ENCODE peak calls at places on chromosomes 4 and X, in eight cellular contexts. V is MM.1S; J is RWPE1; S is progenitor cell of endocrine pancreas; D is GM13977; U is CD4-positive, alpha-beta T cell; I is fibroblast of the aortic adventitia; A is suprapubic skin. H is an unnamed sample.

GRCh38 chrX:124506031-124506430 is 159.7 kb downstream of the SH2D1A start:
- DNase-seq in A (no peak), I (no peak), D (no peak), U (no peak), S (no peak), V (no peak), J (no peak), H (no peak)

GRCh38 chr4:67593741-67594175 is 35.2 kb downstream of the STAP1 start:
- DNase-seq in J (no peak), D (no peak), S (no peak), A (no peak), V (no peak), U (no peak), I (peak; percentile 84), H (no peak)

GRCh38 chr4:101835121-101835904 is 44.8 kb downstream of the BANK1 start:
- DNase-seq in D (no peak), S (no peak), J (peak; percentile 52), V (no peak), U (no peak), I (peak; percentile 69), A (no peak), H (no peak)

GRCh38 chrX:96906741-96907140 is 23.0 kb downstream of the RPA4 start:
- DNase-seq in U (no peak), I (peak; percentile 88), D (no peak), J (no peak), S (no peak), V (no peak), A (no peak), H (no peak)

GRCh38 chr4:77264826-77265225 is 107.8 kb downstream of the CCNG2 start:
- DNase-seq in U (no peak), S (no peak), V (no peak), D (no peak), J (no peak), I (no peak), A (no peak), H (no peak)

GRCh38 chrX:7170903-7171302 is 22.9 kb upstream of the PUDP start:
- DNase-seq in A (no peak), J (no peak), D (no peak), S (no peak), V (no peak), U (peak; percentile 5), I (no peak), H (no peak)

GRCh38 chr4:151538963-151539362 is 130.0 kb downstream of the FHIP1A start:
- DNase-seq in D (no peak), A (no peak), I (no peak), V (peak; percentile 14), J (no peak), U (no peak), S (no peak), H (no peak)

GRCh38 chr4:73922766-73923630 is 53.8 kb downstream of the CXCL1 start:
- DNase-seq in J (no peak), S (no peak), I (peak; percentile 85), D (no peak), V (peak; percentile 31), U (no peak), A (no peak), H (no peak)

GRCh38 chr4:123356914-123357313 is 39.7 kb upstream of the SPRY1 start:
- DNase-seq in V (no peak), U (no peak), S (no peak), J (no peak), I (no peak), D (no peak), A (no peak), H (no peak)

GRCh38 chr4:62119195-62119594 is 919.1 kb downstream of the ADGRL3 start:
- DNase-seq in J (no peak), A (no peak), U (no peak), S (no peak), I (no peak), D (no peak), V (no peak), H (no peak)

GRCh38 chrX:33178690-33179089 is 32.7 kb downstream of the DMD start:
- DNase-seq in U (no peak), D (no peak), A (no peak), J (no peak), S (no peak), V (no peak), I (no peak), H (no peak)

GRCh38 chr4:43682551-43682950 is 766.1 kb downstream of the KCTD8 start:
- DNase-seq in V (no peak), I (no peak), A (no peak), J (no peak), D (no peak), U (no peak), S (no peak), H (no peak)

GRCh38 chr4:22595684-22596083 is 79.8 kb upstream of the ADGRA3 start:
- DNase-seq in S (no peak), D (no peak), I (no peak), U (no peak), A (no peak), J (no peak), V (no peak), H (no peak)

GRCh38 chrX:39731390-39731680 is 366.4 kb downstream of the BCOR start:
- DNase-seq in S (no peak), J (no peak), I (no peak), D (no peak), U (no peak), V (no peak), A (no peak), H (no peak)

GRCh38 chr4:75924309-75924708 is 16.5 kb downstream of the NAAA start:
- DNase-seq in U (no peak), D (no peak), S (no peak), A (no peak), J (no peak), V (no peak), I (no peak), H (no peak)

GRCh38 chr4:2186133-2186864 is 55.6 kb downstream of the HAUS3 start:
- DNase-seq in V (peak; percentile 29), S (peak; percentile 23), U (no peak), J (peak; percentile 42), I (peak; percentile 29), D (no peak), A (no peak), H (no peak)

GRCh38 chrX:9341305-9342201 is 123.3 kb upstream of the TBL1X start:
- DNase-seq in U (peak; percentile 47), D (peak; percentile 77), I (peak; percentile 57), V (peak; percentile 82), J (no peak), A (no peak), S (no peak), H (no peak)

GRCh38 chr4:3435684-3435956 is 6.1 kb upstream of the HGFAC start:
- DNase-seq in S (no peak), I (no peak), A (no peak), U (no peak), D (no peak), V (no peak), J (no peak), H (no peak)

GRCh38 chr4:16194199-16194598 is 32.1 kb downstream of the TAPT1 start:
- DNase-seq in S (no peak), A (no peak), I (peak; percentile 59), J (no peak), D (no peak), U (no peak), V (no peak), H (no peak)

GRCh38 chr4:127239902-127240575 is 392.7 kb upstream of the INTU start:
- DNase-seq in V (no peak), U (no peak), J (no peak), S (no peak), I (no peak), A (no peak), D (no peak), H (no peak)

GRCh38 chrX:53440631-53441517 is 6.7 kb upstream of the HSD17B10 start:
- DNase-seq in S (no peak), J (peak; percentile 48), A (peak; percentile 89), D (peak; percentile 14), V (no peak), I (peak; percentile 69), U (no peak), H (peak; percentile 63)

GRCh38 chr4:85756938-85757337 is 282.0 kb downstream of the ARHGAP24 start:
- DNase-seq in A (no peak), U (no peak), S (no peak), I (peak; percentile 83), V (no peak), J (peak; percentile 14), D (peak; percentile 11), H (no peak)
- TF ChIP-seq CTCF in A (no peak), U (no peak), S (peak; percentile 43), I (peak; percentile 69), V (peak; percentile 26), J (peak; percentile 35), D (peak; percentile 65), H (peak; percentile 70)

GRCh38 chrX:134377537-134377936 is 82.4 kb upstream of the HPRT1 start:
- DNase-seq in J (no peak), U (no peak), D (no peak), I (peak; percentile 62), S (no peak), V (peak; percentile 64), A (no peak), H (no peak)
- TF ChIP-seq CTCF in J (peak; percentile 9), U (peak; percentile 21), D (peak; percentile 36), I (peak; percentile 45), S (no peak), V (peak; percentile 35), A (no peak), H (peak; percentile 63)

DNA sequence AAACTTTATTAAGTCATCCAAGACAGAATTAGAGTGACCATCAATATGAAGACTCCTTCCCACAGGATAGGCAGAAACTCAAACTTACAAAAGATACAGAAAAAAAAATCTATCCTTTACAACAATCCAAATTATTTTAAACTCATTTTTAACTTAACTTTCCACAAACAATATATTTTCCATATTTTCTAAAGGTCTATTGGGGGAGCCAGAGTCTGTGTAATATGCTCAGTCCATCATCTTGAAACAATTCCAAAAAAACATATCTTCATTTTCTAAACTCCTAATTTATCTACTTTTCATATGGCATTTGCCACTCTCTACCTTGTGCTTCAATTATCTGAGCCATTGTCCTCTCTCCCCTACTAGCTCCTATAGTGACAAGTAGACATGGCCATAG is 378.1 kb downstream of the PDGFC start:
- DNase-seq in V (no peak), A (no peak), D (no peak), I (peak; percentile 41), S (no peak), J (no peak), U (no peak), H (no peak)
- TF ChIP-seq CTCF in V (no peak), A (no peak), D (no peak), I (peak; percentile 18), S (no peak), J (peak; percentile 18), U (no peak), H (peak; percentile 43)

DNA sequence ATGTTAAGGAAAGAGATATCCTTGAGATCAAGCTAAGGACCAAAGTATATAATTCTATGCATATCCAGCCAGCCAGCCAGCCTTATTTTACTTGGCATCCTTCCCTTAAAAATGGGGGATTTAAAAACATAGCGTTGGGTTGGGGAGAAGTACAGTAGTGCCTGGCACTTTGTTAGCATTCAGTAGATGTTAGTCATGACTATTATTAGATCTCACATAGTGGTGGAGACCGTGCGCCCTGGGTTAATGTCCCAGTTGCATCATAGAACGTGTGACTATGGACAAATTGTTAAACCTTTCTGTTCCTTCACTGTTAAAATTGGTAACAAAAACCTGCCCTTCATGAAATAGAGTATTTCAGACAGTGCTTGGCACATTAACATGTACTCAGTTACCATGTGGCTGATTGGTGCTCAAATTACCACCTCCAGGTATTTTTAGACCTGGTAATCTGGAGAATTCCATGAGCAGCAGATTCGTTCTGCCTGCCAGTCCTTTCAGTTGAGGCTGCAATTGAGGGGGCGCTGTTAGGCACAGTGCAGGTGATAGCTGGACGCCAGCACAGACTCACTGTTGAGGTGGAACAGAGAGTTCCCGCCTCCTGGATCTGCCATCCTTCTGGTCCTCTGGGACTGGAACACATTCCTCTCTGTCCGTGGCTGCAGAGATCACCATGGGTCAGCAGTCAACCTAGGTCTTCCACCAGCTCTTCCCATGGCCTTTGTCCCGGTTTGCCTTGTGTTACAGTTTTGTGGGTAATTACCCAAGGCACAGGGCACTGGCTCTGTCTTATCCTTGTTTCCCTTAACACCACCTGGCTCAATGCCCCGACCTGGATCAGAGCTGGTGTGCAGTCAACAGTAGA is 31.7 kb downstream of the RBBP7 start:
- DNase-seq in D (no peak), I (peak; percentile 92), A (no peak), V (no peak), S (no peak), U (no peak), J (peak; percentile 27), H (no peak)
- TF ChIP-seq CTCF in D (no peak), I (no peak), A (no peak), V (no peak), S (no peak), U (no peak), J (no peak), H (no peak)

H was measured in RWPE2.